ENCODE peak calls at places on chromosomes 2 and 18, in eight cellular contexts. X is upper lobe of left lung, L is A549, G is right lobe of liver, Q is trophoblast cell, V is sigmoid colon, F is pancreas, M is tibial nerve. Y is an unnamed sample.

GRCh38 chr18:42706029-42706608 is 409.4 kb downstream of the RIT2 start:
- DNase-seq in L (no peak), F (no peak), M (no peak), Q (no peak), G (no peak), V (no peak), X (no peak), Y (no peak)

GRCh38 chr2:200454839-200455801 is 54.7 kb downstream of the KCTD18 start:
- DNase-seq in G (no peak), Q (peak; percentile 29), X (no peak), M (no peak), L (peak; percentile 33), F (no peak), V (no peak), Y (no peak)

GRCh38 chr2:65070172-65070830 is 14.1 kb downstream of the CEP68 start:
- DNase-seq in G (no peak), Q (no peak), L (peak; percentile 50), V (no peak), M (no peak), F (no peak), X (no peak), Y (no peak)

GRCh38 chr2:78263571-78263970 is 741.4 kb upstream of the LRRTM4 start:
- DNase-seq in M (no peak), F (no peak), V (no peak), X (no peak), Q (no peak), G (no peak), L (no peak), Y (peak; percentile 35)

GRCh38 chr2:180406687-180407086 is 399.6 kb upstream of the CWC22 start:
- DNase-seq in X (no peak), Q (no peak), M (no peak), F (no peak), V (no peak), L (no peak), G (no peak), Y (no peak)

GRCh38 chr18:40414155-40414754 is 1540.8 kb upstream of the PIK3C3 start:
- DNase-seq in X (no peak), L (no peak), Q (no peak), V (no peak), G (no peak), M (no peak), F (no peak), Y (no peak)

GRCh38 chr2:235928751-235929370 is 239.3 kb downstream of the GBX2 start:
- DNase-seq in Q (no peak), X (no peak), G (no peak), V (no peak), M (no peak), F (no peak), L (no peak), Y (no peak)

GRCh38 chr2:42978175-42978886 is 185.9 kb upstream of the HAAO start:
- DNase-seq in F (peak; percentile 60), M (no peak), V (peak; percentile 44), L (no peak), G (peak; percentile 63), Q (no peak), X (no peak), Y (no peak)

GRCh38 chr2:168751104-168751768 is 51.2 kb upstream of the NOSTRIN start:
- DNase-seq in V (no peak), F (no peak), L (no peak), X (no peak), Q (no peak), M (no peak), G (no peak), Y (no peak)

GRCh38 chr2:240851078-240851861 is 17.4 kb upstream of the AGXT start:
- DNase-seq in G (peak; percentile 88), V (peak; percentile 89), Q (peak; percentile 90), L (peak; percentile 81), F (peak; percentile 70), M (peak; percentile 92), X (peak; percentile 81), Y (peak; percentile 40)

GRCh38 chr2:120935339-120936313 is 200.0 kb downstream of the GLI2 start:
- DNase-seq in G (no peak), M (no peak), V (no peak), Q (peak; percentile 85), L (peak; percentile 96), X (no peak), F (no peak), Y (no peak)

GRCh38 chr2:216804357-216805350 is 55.2 kb downstream of the TNP1 start:
- DNase-seq in M (peak; percentile 16), F (no peak), Q (peak; percentile 3), L (no peak), X (no peak), V (no peak), G (no peak), Y (no peak)

GRCh38 chr2:6310186-6310909 is 555.4 kb downstream of the CMPK2 start:
- DNase-seq in L (no peak), V (no peak), M (no peak), G (no peak), F (no peak), Q (no peak), X (no peak), Y (no peak)

GRCh38 chr18:474416-474815 is 26.1 kb downstream of the COLEC12 start:
- DNase-seq in V (no peak), Q (peak; percentile 19), L (no peak), X (no peak), G (no peak), F (no peak), M (no peak), Y (no peak)

GRCh38 chr18:3799515-3799914 is 349.5 kb downstream of the TGIF1 start:
- DNase-seq in L (no peak), G (no peak), X (no peak), V (no peak), M (no peak), F (no peak), Q (no peak), Y (no peak)

GRCh38 chr2:109479804-109480203 is 134.0 kb downstream of the SEPTIN10 start:
- DNase-seq in M (no peak), X (no peak), F (no peak), Q (peak; percentile 94), V (no peak), G (no peak), L (no peak), Y (no peak)

GRCh38 chr2:216066255-216066654 is 15.4 kb downstream of the PECR start:
- DNase-seq in G (no peak), F (no peak), M (no peak), Q (no peak), V (no peak), L (peak; percentile 28), X (no peak), Y (no peak)

GRCh38 chr2:47334356-47335136 is 68.4 kb upstream of the MSH2 start:
- DNase-seq in F (no peak), M (no peak), G (no peak), X (no peak), V (no peak), L (no peak), Q (no peak), Y (no peak)

DNA sequence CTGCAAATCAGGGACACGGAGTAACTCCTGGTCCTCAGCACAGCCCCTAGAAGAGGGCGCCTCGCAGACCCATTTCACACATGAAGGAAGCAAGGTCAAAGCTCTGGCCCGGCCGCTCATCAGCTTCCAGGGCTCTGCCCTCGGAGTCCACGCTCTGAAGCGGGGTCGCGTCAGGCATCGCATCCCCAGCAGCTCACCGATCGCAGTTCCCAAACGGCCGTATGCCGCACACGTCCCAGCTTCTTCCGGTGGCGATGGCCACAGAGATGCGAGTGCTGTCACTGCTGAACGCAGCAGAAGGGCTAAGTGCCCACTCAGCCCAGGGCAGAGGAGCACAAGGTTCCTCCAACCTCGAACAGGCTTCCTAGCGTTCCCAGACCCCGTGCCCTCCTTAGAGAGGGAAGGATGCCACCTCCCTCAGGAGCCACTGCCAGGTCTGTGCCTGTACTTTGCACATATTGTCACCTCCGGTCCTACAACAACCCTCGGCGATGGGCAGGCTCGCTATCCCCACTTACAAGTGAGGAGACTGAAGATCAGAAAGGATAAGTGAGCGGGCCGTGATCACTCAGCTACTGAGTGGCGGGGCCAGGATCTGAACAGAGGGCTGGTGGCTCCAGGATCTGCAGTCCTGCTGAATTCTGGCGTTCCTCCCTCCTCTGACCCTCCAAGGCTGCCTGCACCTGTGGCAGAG is 71.3 kb downstream of the COPS8 start:
- DNase-seq in Q (no peak), G (no peak), X (no peak), F (no peak), L (no peak), V (no peak), M (no peak), Y (no peak)
- H3K27ac ChIP-seq in Q (peak overlapping the region; percentile 30), G (no peak overlapping the region), X (peak overlapping the region; percentile 55), F (no peak overlapping the region), L (peak overlapping the region; percentile 49), V (peak overlapping the region; percentile 39), M (peak overlapping the region; percentile 54), Y (no peak overlapping the region)

GRCh38 chr2:69180974-69181373 is 168.0 kb downstream of the ANTXR1 start:
- DNase-seq in L (no peak), Q (no peak), X (no peak), G (no peak), M (no peak), V (no peak), F (no peak), Y (no peak)
- H3K27ac ChIP-seq in L (peak overlapping the region; percentile 47), Q (no peak overlapping the region), X (peak overlapping the region; percentile 24), G (no peak overlapping the region), M (no peak overlapping the region), V (peak overlapping the region; percentile 56), F (no peak overlapping the region), Y (no peak overlapping the region)

GRCh38 chr2:66561645-66562336 is 126.9 kb downstream of the MEIS1 start:
- DNase-seq in V (no peak), L (no peak), Q (peak; percentile 15), M (no peak), X (no peak), G (no peak), F (no peak), Y (no peak)
- H3K27ac ChIP-seq in V (peak overlapping the region; percentile 67), L (no peak overlapping the region), Q (no peak overlapping the region), M (no peak overlapping the region), X (peak overlapping the region; percentile 31), G (peak overlapping the region; percentile 3), F (no peak overlapping the region), Y (no peak overlapping the region)

GRCh38 chr2:145744541-145745386 is 1224.8 kb upstream of the ZEB2 start:
- DNase-seq in V (no peak), X (no peak), Q (no peak), G (no peak), F (no peak), M (no peak), L (peak; percentile 5), Y (no peak)
- H3K27ac ChIP-seq in V (no peak overlapping the region), X (no peak overlapping the region), Q (no peak overlapping the region), G (no peak overlapping the region), F (no peak overlapping the region), M (no peak overlapping the region), L (no peak overlapping the region), Y (no peak overlapping the region)

GRCh38 chr2:139885921-139886498 is 1105.8 kb upstream of the NXPH2 start:
- DNase-seq in Q (no peak), F (no peak), X (no peak), M (no peak), V (no peak), G (no peak), L (no peak), Y (no peak)

GRCh38 chr2:139891636-139892035 is 1111.4 kb upstream of the NXPH2 start:
- DNase-seq in F (no peak), Q (no peak), V (no peak), L (no peak), M (no peak), G (no peak), X (no peak), Y (no peak)
- H3K27ac ChIP-seq in F (no peak overlapping the region), Q (no peak overlapping the region), V (no peak overlapping the region), L (no peak overlapping the region), M (no peak overlapping the region), G (no peak overlapping the region), X (no peak overlapping the region), Y (no peak overlapping the region)